ENCODE peak calls at places on chromosomes 12 and 14, in eight cellular contexts. E is H4; Z is activated naive CD4-positive, alpha-beta T cell; L is HT1080; X is psoas muscle; H is PC-3; C is cardiac muscle cell; V is NCI-H510A treated with DMSO at 0.1 percent for 48 hours. U is an unnamed sample.

GRCh38 chr14:99041820-99042174 is 230.2 kb downstream of the BCL11B start:
- DNase-seq in E (no peak), Z (no peak), L (no peak), X (no peak), H (no peak), C (no peak), V (no peak), U (no peak)

GRCh38 chr12:52022841-52023181 is 16.1 kb downstream of the TAMALIN start:
- DNase-seq in E (no peak), Z (no peak), L (no peak), X (no peak), H (peak), C (peak), V (peak), U (no peak)

GRCh38 chr12:73863541-73863940 is 674.1 kb upstream of the ATXN7L3B start:
- DNase-seq in E (no peak), Z (no peak), L (peak), X (no peak), H (peak), C (no peak), V (no peak), U (no peak)

GRCh38 chr12:59077153-59077930 is 157.0 kb upstream of the LRIG3 start:
- DNase-seq in E (no peak), Z (no peak), L (no peak), X (no peak), H (no peak), C (no peak), V (peak), U (no peak)

GRCh38 chr12:29228474-29229157 is 79.5 kb downstream of the FAR2 start:
- DNase-seq in E (no peak), Z (no peak), L (no peak), X (no peak), H (no peak), C (no peak), V (no peak), U (no peak)

GRCh38 chr14:22472466-22472865 is 116.6 kb downstream of the DAD1 start:
- DNase-seq in E (no peak), Z (no peak), L (no peak), X (no peak), H (no peak), C (no peak), V (no peak), U (no peak)

GRCh38 chr14:22850944-22851790 is 14.8 kb downstream of the MMP14 start:
- DNase-seq in E (peak), Z (no peak), L (peak), X (peak), H (peak), C (no peak), V (no peak), U (peak)

GRCh38 chr12:65568517-65568916 is 255.8 kb upstream of the HMGA2 start:
- DNase-seq in E (peak), Z (no peak), L (peak), X (no peak), H (peak), C (no peak), V (no peak), U (no peak)

GRCh38 chr14:50139192-50139591 is 22.8 kb upstream of the VCPKMT start:
- DNase-seq in E (no peak), Z (no peak), L (no peak), X (no peak), H (no peak), C (no peak), V (no peak), U (no peak)

GRCh38 chr14:60632257-60632656 is 17.0 kb downstream of the SIX1 start:
- DNase-seq in E (no peak), Z (no peak), L (no peak), X (no peak), H (no peak), C (no peak), V (no peak), U (no peak)

GRCh38 chr14:33567736-33568124 is 383.1 kb downstream of the EGLN3 start:
- DNase-seq in E (no peak), Z (no peak), L (no peak), X (no peak), H (peak), C (no peak), V (no peak), U (no peak)

GRCh38 chr14:102781063-102781462 is 3.8 kb downstream of the TRAF3 start:
- DNase-seq in E (no peak), Z (no peak), L (no peak), X (no peak), H (no peak), C (no peak), V (no peak), U (no peak)

GRCh38 chr14:67112344-67112743 is 76.9 kb upstream of the GARIN2 start:
- DNase-seq in E (no peak), Z (no peak), L (no peak), X (no peak), H (no peak), C (no peak), V (no peak), U (no peak)

GRCh38 chr14:71692496-71692895 is 239.7 kb upstream of the RGS6 start:
- DNase-seq in E (peak), Z (no peak), L (peak), X (no peak), H (peak), C (no peak), V (no peak), U (no peak)

GRCh38 chr14:59919582-59920377 is at the start of gene LRRC9:
- DNase-seq in E (no peak), Z (peak), L (no peak), X (peak), H (no peak), C (peak), V (peak), U (no peak)